ENCODE peak calls at places on chromosome 14, in seven cellular contexts. G is HTR-8/SVneo; F is stimulated activated CD4-positive, alpha-beta T cell treated with anti-CD3 and anti-CD28 coated beads, Interleukin-15, amount 100 ng/mL, for 48 hours; A is PC-9; V is SW480; Z is aorta; E is Caki2. D is an unnamed sample.

GRCh38 chr14:64695071-64695470 is 9.2 kb upstream of the PLEKHG3 start:
- DNase-seq in F (no peak), V (no peak), A (no peak), Z (no peak), G (no peak), E (no peak), D (no peak)

GRCh38 chr14:90760591-90761316 is 55.5 kb downstream of the TTC7B start:
- DNase-seq in F (no peak), Z (no peak), V (peak), E (peak), G (peak), A (no peak), D (peak)

GRCh38 chr14:69106451-69106850 is 46.5 kb downstream of the DCAF5 start:
- DNase-seq in V (no peak), G (no peak), F (no peak), E (no peak), A (no peak), Z (no peak), D (peak)

GRCh38 chr14:61489932-61490331 is 168.6 kb downstream of the PRKCH start:
- DNase-seq in E (no peak), A (no peak), V (no peak), F (no peak), G (no peak), Z (peak), D (peak)

GRCh38 chr14:80315681-80316080 is 104.4 kb upstream of the DIO2 start:
- DNase-seq in F (no peak), A (no peak), G (no peak), V (no peak), Z (no peak), E (no peak), D (no peak)

GRCh38 chr14:72665259-72665658 is 228.6 kb downstream of the DPF3 start:
- DNase-seq in G (peak), F (no peak), V (peak), E (peak), A (no peak), Z (no peak), D (peak)

GRCh38 chr14:50762001-50762930 is 68.7 kb downstream of the NIN start:
- DNase-seq in V (no peak), A (no peak), Z (no peak), F (peak), G (peak), E (no peak), D (no peak)

GRCh38 chr14:79256311-79256879 is 954.9 kb downstream of the DIO2 start:
- DNase-seq in E (no peak), G (no peak), Z (no peak), F (no peak), V (no peak), A (no peak), D (no peak)

GRCh38 chr14:104552738-104553125 is 26.8 kb upstream of the C14orf180 start:
- DNase-seq in Z (peak), V (no peak), G (no peak), E (no peak), F (no peak), A (no peak), D (no peak)

GRCh38 chr14:99259327-99259726 is 12.7 kb downstream of the BCL11B start:
- DNase-seq in A (no peak), G (no peak), V (no peak), E (no peak), Z (no peak), F (no peak), D (no peak)

GRCh38 chr14:95319312-95320075 is at the start of gene CLMN:
- DNase-seq in Z (peak), G (peak), A (peak), E (peak), V (peak), F (no peak), D (peak)

GRCh38 chr14:90426663-90427062 is 29.8 kb downstream of the CALM1 start:
- DNase-seq in Z (peak), F (no peak), V (no peak), E (no peak), G (no peak), A (no peak), D (no peak)

GRCh38 chr14:67934087-67934486 is 114.5 kb downstream of the RAD51B start:
- DNase-seq in E (peak), G (peak), F (no peak), Z (no peak), A (no peak), V (peak), D (peak)

GRCh38 chr14:37093364-37093763 is 79.0 kb downstream of the SLC25A21 start:
- DNase-seq in E (no peak), G (no peak), V (peak), A (no peak), F (no peak), Z (no peak), D (no peak)

D was measured in trophoblast cell.